ENCODE peak calls at places on chromosomes 13 and 19, in six cellular contexts. Z, I, C, X, K and H are unnamed samples.

GRCh38 chr19:8530061-8530679 is 16.2 kb upstream of the ZNF414 start:
- DNase-seq in Z (no peak), I (no peak), C (no peak), X (no peak), K (no peak), H (no peak)

GRCh38 chr13:32857077-32857476 is 159.1 kb upstream of the KL start:
- DNase-seq in Z (no peak), I (no peak), C (no peak), X (no peak), K (no peak), H (no peak)

GRCh38 chr19:19021115-19021514 is 12.2 kb downstream of the SUGP2 start:
- DNase-seq in Z (no peak), I (no peak), C (no peak), X (no peak), K (no peak), H (no peak)

GRCh38 chr13:101730420-101731000 is 278.0 kb downstream of the ITGBL1 start:
- DNase-seq in Z (no peak), I (no peak), C (no peak), X (no peak), K (no peak), H (no peak)

GRCh38 chr13:76380436-76381065 is 505.7 kb downstream of the KCTD12 start:
- DNase-seq in Z (no peak), I (no peak), C (no peak), X (no peak), K (no peak), H (no peak)

GRCh38 chr19:33208904-33209843 is 15.0 kb downstream of the LRP3 start:
- DNase-seq in Z (no peak), I (no peak), C (no peak), X (no peak), K (no peak), H (no peak)

GRCh38 chr13:41700790-41701310 is 243.5 kb downstream of the RGCC start:
- DNase-seq in Z (no peak), I (peak), C (no peak), X (no peak), K (no peak), H (no peak)

GRCh38 chr19:5296021-5296420 is 44.6 kb downstream of the PTPRS start:
- DNase-seq in Z (no peak), I (no peak), C (no peak), X (no peak), K (no peak), H (no peak)

GRCh38 chr19:45913874-45914830 is at the start of gene NANOS2:
- DNase-seq in Z (peak), I (no peak), C (peak), X (peak), K (no peak), H (no peak)

GRCh38 chr13:42762251-42762650 is 19.1 kb upstream of the FAM216B start:
- DNase-seq in Z (no peak), I (no peak), C (no peak), X (no peak), K (no peak), H (no peak)

GRCh38 chr19:10224337-10224736 is 6.8 kb downstream of the S1PR2 start:
- DNase-seq in Z (no peak), I (no peak), C (no peak), X (no peak), K (no peak), H (no peak)

GRCh38 chr13:94765814-94766213 is 53.5 kb upstream of the SOX21 start:
- DNase-seq in Z (no peak), I (no peak), C (no peak), X (no peak), K (no peak), H (no peak)

GRCh38 chr13:113431171-113431570 is 22.1 kb downstream of the ADPRHL1 start:
- DNase-seq in Z (no peak), I (no peak), C (no peak), X (no peak), K (peak), H (peak)

GRCh38 chr19:8681345-8682021 is 17.1 kb downstream of the ACTL9 start:
- DNase-seq in Z (no peak), I (no peak), C (no peak), X (no peak), K (no peak), H (no peak)